ENCODE peak calls at places on chromosomes 12 and 14, in five cellular contexts. Z is glomerular endothelial cell; K is type B pancreatic cell; T is stimulated activated CD8-positive, alpha-beta memory T cell treated with anti-CD3 and anti-CD28 coated beads, Interleukin-2, amount 100 ng/mL, for 1 hour; N is NCI-H1048. X is an unnamed sample.

GRCh38 chr12:6461401-6462233 is 8.9 kb downstream of the VAMP1 start:
- DNase-seq in Z (no peak), K (no peak), T (peak), N (no peak), X (no peak)

GRCh38 chr14:91293281-91293680 is 48.8 kb upstream of the GPR68 start:
- DNase-seq in Z (no peak), K (no peak), T (no peak), N (no peak), X (no peak)

GRCh38 chr12:53233671-53234091 is 1.7 kb upstream of the RARG start:
- DNase-seq in Z (no peak), K (no peak), T (no peak), N (no peak), X (no peak)

GRCh38 chr14:101589486-101590015 is 28.3 kb downstream of the DIO3 start:
- DNase-seq in Z (no peak), K (no peak), T (no peak), N (no peak), X (no peak)

GRCh38 chr14:100554082-100554677 is 33.0 kb downstream of the BEGAIN start:
- DNase-seq in Z (no peak), K (no peak), T (no peak), N (no peak), X (no peak)

GRCh38 chr12:132700212-132700913 is 10.3 kb upstream of the PGAM5 start:
- DNase-seq in Z (no peak), K (no peak), T (no peak), N (no peak), X (no peak)

GRCh38 chr14:64696355-64696844 is 7.8 kb upstream of the PLEKHG3 start:
- DNase-seq in Z (no peak), K (no peak), T (no peak), N (no peak), X (no peak)

GRCh38 chr12:75170786-75171185 is 38.9 kb downstream of the KCNC2 start:
- DNase-seq in Z (no peak), K (no peak), T (no peak), N (no peak), X (no peak)

GRCh38 chr12:25424186-25424854 is 128.8 kb downstream of the LMNTD1 start:
- DNase-seq in Z (no peak), K (no peak), T (no peak), N (no peak), X (no peak)

GRCh38 chr12:48131517-48131916 is 12.4 kb downstream of the PFKM start:
- DNase-seq in Z (no peak), K (no peak), T (no peak), N (no peak), X (no peak)

GRCh38 chr14:80136358-80136757 is 74.9 kb downstream of the DIO2 start:
- DNase-seq in Z (no peak), K (no peak), T (no peak), N (no peak), X (no peak)

GRCh38 chr12:56241424-56242205 is 11.8 kb downstream of the SLC39A5 start:
- DNase-seq in Z (no peak), K (no peak), T (no peak), N (no peak), X (no peak)

GRCh38 chr14:72892879-72893635 is 844 bp downstream of the DPF3 start:
- DNase-seq in Z (no peak), K (peak), T (no peak), N (no peak), X (no peak)

GRCh38 chr14:76836029-76836630 is 9.9 kb downstream of the LRRC74A start:
- DNase-seq in Z (no peak), K (no peak), T (no peak), N (no peak), X (no peak)

GRCh38 chr14:59004012-59004411 is 184.5 kb upstream of the DAAM1 start:
- DNase-seq in Z (no peak), K (no peak), T (no peak), N (no peak), X (no peak)

GRCh38 chr14:101461891-101462290 is 99.4 kb upstream of the DIO3 start:
- DNase-seq in Z (no peak), K (no peak), T (no peak), N (no peak), X (no peak)

GRCh38 chr12:20305470-20305869 is 62.9 kb upstream of the PDE3A start:
- DNase-seq in Z (no peak), K (no peak), T (no peak), N (no peak), X (no peak)

GRCh38 chr14:52377940-52378339 is 63.8 kb downstream of the PTGER2 start:
- DNase-seq in Z (no peak), K (no peak), T (no peak), N (no peak), X (peak)

GRCh38 chr12:26651566-26652188 is 181.3 kb downstream of the ITPR2 start:
- DNase-seq in Z (peak), K (no peak), T (no peak), N (peak), X (no peak)

GRCh38 chr12:63294327-63294632 is 143.3 kb upstream of the AVPR1A start:
- DNase-seq in Z (peak), K (no peak), T (no peak), N (no peak), X (no peak)

GRCh38 chr14:73250781-73251500 is 13.6 kb downstream of the PAPLN start:
- DNase-seq in Z (no peak), K (no peak), T (no peak), N (no peak), X (peak)

GRCh38 chr14:58882577-58883018 is 244.8 kb downstream of the DACT1 start:
- DNase-seq in Z (no peak), K (no peak), T (no peak), N (no peak), X (peak)

GRCh38 chr12:89349814-89350213 is 2.5 kb downstream of the DUSP6 start:
- DNase-seq in Z (no peak), K (no peak), T (no peak), N (peak), X (no peak)

GRCh38 chr14:95275507-95275906 is 44.2 kb downstream of the CLMN start:
- DNase-seq in Z (no peak), K (no peak), T (no peak), N (no peak), X (no peak)

GRCh38 chr12:119415714-119416113 is 81.2 kb downstream of the CCDC60 start:
- DNase-seq in Z (no peak), K (no peak), T (no peak), N (no peak), X (no peak)

GRCh38 chr12:88185988-88186387 is 43.9 kb downstream of the TMTC3 start:
- DNase-seq in Z (no peak), K (no peak), T (no peak), N (no peak), X (no peak)

GRCh38 chr12:120642806-120643205 is 2.4 kb downstream of the CABP1 start:
- DNase-seq in Z (no peak), K (no peak), T (no peak), N (no peak), X (no peak)

GRCh38 chr12:110046451-110047187 is 1.7 kb downstream of the C12orf76 start:
- DNase-seq in Z (no peak), K (no peak), T (no peak), N (no peak), X (no peak)

GRCh38 chr12:109736552-109737108 is 23.0 kb downstream of the FAM222A start:
- DNase-seq in Z (no peak), K (no peak), T (no peak), N (no peak), X (no peak)

GRCh38 chr12:54258286-54258685 is 21.6 kb downstream of the CBX5 start:
- DNase-seq in Z (no peak), K (no peak), T (no peak), N (no peak), X (no peak)

GRCh38 chr12:18998343-18999270 is 130.9 kb upstream of the PLEKHA5 start:
- DNase-seq in Z (no peak), K (no peak), T (no peak), N (no peak), X (no peak)

GRCh38 chr12:10197879-10198278 is 14.8 kb upstream of the GABARAPL1 start:
- DNase-seq in Z (no peak), K (no peak), T (no peak), N (no peak), X (no peak)

GRCh38 chr12:2501464-2502181 is 293.1 kb upstream of the FKBP4 start:
- DNase-seq in Z (no peak), K (no peak), T (no peak), N (no peak), X (no peak)

X was measured in NCI-H1436 treated with DMSO at 0.1 percent for 48 hours.